ENCODE peak calls at places on chromosomes 5 and 9, in nine cellular contexts. W, Q, J, Y, A, D, P, G and R are unnamed samples.

GRCh38 chr5:37086466-37087178 is 162.6 kb downstream of the CPLANE1 start:
- DNase-seq in J (peak), Q (no peak), A (no peak), Y (no peak), W (no peak), D (no peak), G (peak), P (no peak), R (no peak)

GRCh38 chr5:78594014-78594413 is 54.6 kb downstream of the LHFPL2 start:
- DNase-seq in G (no peak), D (no peak), P (no peak), Q (no peak), Y (no peak), A (no peak), W (no peak), J (no peak), R (no peak)

GRCh38 chr9:72921888-72922654 is 30.8 kb downstream of the ALDH1A1 start:
- DNase-seq in Q (no peak), D (no peak), Y (no peak), A (no peak), W (no peak), P (no peak), J (no peak), G (no peak), R (no peak)

GRCh38 chr5:60576425-60576824 is 123.5 kb downstream of the DEPDC1B start:
- DNase-seq in Y (no peak), W (no peak), J (no peak), Q (no peak), P (no peak), D (no peak), G (no peak), A (peak), R (no peak)

GRCh38 chr9:72353455-72354116 is 11.4 kb downstream of the ZFAND5 start:
- DNase-seq in J (no peak), G (no peak), Y (no peak), D (no peak), W (no peak), P (no peak), Q (no peak), A (no peak), R (no peak)

GRCh38 chr5:57450991-57451876 is 31.4 kb downstream of the ACTBL2 start:
- DNase-seq in D (peak), G (no peak), Q (no peak), J (peak), Y (no peak), P (no peak), A (peak), W (no peak), R (no peak)

GRCh38 chr5:42621242-42621641 is 135.4 kb upstream of the CCDC152 start:
- DNase-seq in Q (no peak), W (no peak), G (no peak), Y (no peak), P (no peak), A (peak), D (no peak), J (peak), R (no peak)

GRCh38 chr5:652023-652515 is 39.9 kb downstream of the CEP72 start:
- DNase-seq in G (no peak), Q (no peak), J (no peak), W (no peak), D (no peak), P (no peak), A (no peak), Y (no peak), R (no peak)

GRCh38 chr5:39580702-39581498 is 156.1 kb upstream of the DAB2 start:
- DNase-seq in J (peak), A (no peak), D (peak), Q (no peak), Y (no peak), W (no peak), P (no peak), G (no peak), R (no peak)

GRCh38 chr5:68253612-68254341 is 38.2 kb downstream of the PIK3R1 start:
- DNase-seq in Y (no peak), W (no peak), J (peak), Q (no peak), P (no peak), G (no peak), D (no peak), A (no peak), R (no peak)

GRCh38 chr5:137304227-137304874 is 194.8 kb downstream of the SPOCK1 start:
- DNase-seq in G (no peak), Y (no peak), Q (no peak), P (no peak), D (no peak), A (no peak), J (no peak), W (no peak), R (no peak)

GRCh38 chr5:151924564-151925395 is at the start of gene GLRA1:
- DNase-seq in A (peak), D (no peak), G (peak), P (no peak), Y (peak), J (peak), W (peak), Q (peak), R (no peak)

GRCh38 chr5:99275128-99275527 is 346.3 kb upstream of the CHD1 start:
- DNase-seq in J (no peak), W (no peak), Q (no peak), G (no peak), D (no peak), A (no peak), Y (no peak), P (no peak), R (no peak)

GRCh38 chr9:92507005-92507404 is 24.7 kb upstream of the ASPN start:
- DNase-seq in W (no peak), A (no peak), P (no peak), G (no peak), Y (no peak), J (peak), D (no peak), Q (no peak), R (no peak)

GRCh38 chr5:150520747-150521521 is 13.0 kb downstream of the NDST1 start:
- DNase-seq in P (no peak), A (no peak), J (no peak), W (no peak), D (no peak), G (no peak), Y (no peak), Q (no peak), R (no peak)

GRCh38 chr5:54766748-54767147 is 218.6 kb downstream of the ESM1 start:
- DNase-seq in D (no peak), Q (no peak), W (no peak), Y (no peak), A (peak), J (no peak), G (no peak), P (no peak), R (no peak)

GRCh38 chr5:128913551-128913950 is 51.7 kb upstream of the SLC27A6 start:
- DNase-seq in J (no peak), G (no peak), A (no peak), Q (no peak), P (no peak), Y (no peak), D (no peak), W (no peak), R (no peak)

GRCh38 chr9:131667576-131667975 is 72.3 kb downstream of the RAPGEF1 start:
- DNase-seq in G (no peak), Q (no peak), D (no peak), P (no peak), A (no peak), W (no peak), Y (no peak), J (no peak), R (no peak)

GRCh38 chr5:16709691-16710420 is 93.1 kb upstream of the RETREG1 start:
- DNase-seq in J (no peak), D (no peak), W (no peak), Q (no peak), A (no peak), Y (no peak), P (no peak), G (no peak), R (no peak)

GRCh38 chr5:5155617-5156016 is 15.5 kb downstream of the ADAMTS16 start:
- DNase-seq in Q (peak), A (no peak), P (no peak), Y (no peak), D (no peak), J (no peak), W (no peak), G (no peak), R (no peak)

GRCh38 chr5:154278908-154279307 is 88.4 kb downstream of the GALNT10 start:
- DNase-seq in Y (no peak), D (no peak), Q (no peak), A (no peak), W (no peak), P (no peak), J (no peak), G (no peak), R (no peak)

GRCh38 chr5:177133119-177133844 is at the start of gene NSD1:
- DNase-seq in G (no peak), A (peak), Y (peak), W (peak), D (peak), Q (peak), P (peak), J (peak), R (peak)

GRCh38 chr5:90696148-90696547 is 137.6 kb downstream of the ADGRV1 start:
- DNase-seq in J (no peak), P (no peak), Y (no peak), Q (no peak), W (no peak), D (no peak), A (no peak), G (no peak), R (no peak)

GRCh38 chr5:134491841-134492442 is 33.5 kb upstream of the JADE2 start:
- DNase-seq in W (no peak), D (no peak), A (no peak), Y (no peak), G (no peak), Q (no peak), P (no peak), J (no peak), R (no peak)

GRCh38 chr5:75648712-75649111 is 37.5 kb downstream of the ANKDD1B start:
- DNase-seq in A (no peak), Y (no peak), Q (no peak), G (no peak), W (no peak), D (no peak), P (no peak), J (no peak), R (no peak)

GRCh38 chr5:151039665-151040064 is 19.3 kb downstream of the GPX3 start:
- DNase-seq in A (no peak), Y (no peak), J (no peak), Q (no peak), W (no peak), D (no peak), P (no peak), G (no peak), R (no peak)

GRCh38 chr9:95103385-95104087 is 214.0 kb downstream of the FANCC start:
- DNase-seq in D (no peak), G (no peak), Y (no peak), J (peak), Q (peak), P (peak), A (no peak), W (no peak), R (no peak)

GRCh38 chr9:78958887-78959286 is 612.9 kb upstream of the TLE4 start:
- DNase-seq in G (no peak), A (peak), Y (no peak), P (peak), W (peak), Q (no peak), J (no peak), D (no peak), R (peak)

GRCh38 chr9:129895376-129896268 is 60.4 kb downstream of the USP20 start:
- DNase-seq in D (no peak), W (no peak), J (no peak), P (no peak), Y (no peak), G (no peak), Q (no peak), A (no peak), R (no peak)

GRCh38 chr5:172509405-172509781 is 55.1 kb upstream of the SH3PXD2B start:
- DNase-seq in A (no peak), Y (no peak), Q (peak), G (no peak), P (peak), W (no peak), D (no peak), J (no peak), R (no peak)

GRCh38 chr9:37908698-37909186 is 4.8 kb upstream of the SLC25A51 start:
- DNase-seq in P (no peak), W (peak), G (no peak), Y (no peak), J (peak), D (no peak), Q (no peak), A (no peak), R (no peak)

DNA sequence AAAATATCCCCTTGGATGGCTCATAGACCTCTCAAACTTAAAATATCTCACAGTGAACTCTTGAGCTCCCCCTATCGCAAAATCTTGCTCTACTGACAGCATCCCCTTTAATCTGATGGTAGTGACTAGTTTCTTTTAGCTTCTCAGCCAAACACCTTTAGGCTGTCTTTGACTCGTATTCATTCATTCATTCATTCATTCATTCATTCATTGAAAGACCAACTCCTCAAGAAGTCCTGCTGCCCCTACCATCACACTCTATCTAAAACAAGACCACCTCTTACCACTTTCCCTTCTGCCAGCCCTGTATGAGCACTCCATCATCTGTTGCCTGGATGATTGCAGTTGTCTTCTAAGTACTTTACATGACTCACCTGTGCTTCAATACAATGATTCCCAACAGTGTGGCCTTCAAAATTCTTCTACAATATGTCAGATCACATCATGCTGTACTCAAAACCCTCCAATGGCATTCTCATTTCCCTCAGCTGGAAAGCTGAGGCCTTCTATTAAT is 46.8 kb downstream of the ITGA2 start:
- DNase-seq in G (no peak), Q (peak), W (peak), A (peak), Y (peak), P (peak), J (peak), D (no peak), R (no peak)
- TF ChIP-seq CTCF in G (peak), Q (peak), W (peak), A (peak), Y (peak), P (peak), J (peak), D (peak), R (peak)

GRCh38 chr5:62312036-62312435 is 6.0 kb downstream of the KIF2A start:
- DNase-seq in P (no peak), G (no peak), A (no peak), D (no peak), Q (no peak), J (peak), W (peak), Y (no peak), R (no peak)
- TF ChIP-seq CTCF in P (no peak), G (no peak), A (no peak), D (no peak), Q (no peak), J (no peak), W (no peak), Y (no peak), R (no peak)

DNA sequence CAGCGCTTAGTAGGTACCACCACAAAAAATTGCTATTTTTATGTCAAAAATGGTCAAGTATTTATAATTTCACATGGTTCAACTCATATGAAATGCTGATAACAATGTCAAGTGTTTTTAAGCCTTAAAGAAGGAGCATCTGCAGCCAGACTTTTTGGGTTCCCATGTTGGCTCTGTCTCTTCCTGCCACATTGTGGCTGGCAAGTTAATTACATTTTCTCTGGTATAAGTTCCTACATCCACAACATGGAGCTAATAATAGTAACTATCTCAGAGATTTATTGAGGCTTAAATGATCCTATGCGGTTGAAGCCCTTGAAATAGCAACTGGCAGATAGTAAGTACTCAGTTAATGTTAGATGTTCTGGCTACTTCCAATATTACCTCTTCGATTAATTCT is 5.4 kb downstream of the ATP10B start:
- DNase-seq in A (no peak), J (no peak), Q (no peak), D (no peak), G (no peak), W (no peak), P (no peak), Y (no peak), R (no peak)
- TF ChIP-seq CTCF in A (no peak), J (no peak), Q (no peak), D (no peak), G (no peak), W (no peak), P (no peak), Y (no peak), R (no peak)

GRCh38 chr9:90641090-90641489 is 1.5 kb downstream of the DIRAS2 start:
- DNase-seq in W (no peak), J (no peak), Q (no peak), Y (no peak), G (no peak), A (no peak), D (no peak), P (no peak), R (no peak)

GRCh38 chr9:90645721-90646120 is 3.1 kb upstream of the DIRAS2 start:
- DNase-seq in W (no peak), A (no peak), Y (no peak), J (no peak), G (no peak), P (no peak), Q (no peak), D (no peak), R (no peak)

GRCh38 chr9:90641868-90642558 is 611 bp downstream of the DIRAS2 start:
- DNase-seq in W (no peak), J (peak), P (no peak), D (no peak), Q (no peak), G (no peak), Y (no peak), A (no peak), R (no peak)

GRCh38 chr9:90647843-90648242 is 5.2 kb upstream of the DIRAS2 start:
- DNase-seq in Q (no peak), P (no peak), W (no peak), Y (no peak), J (no peak), G (no peak), A (no peak), D (no peak), R (no peak)

DNA sequence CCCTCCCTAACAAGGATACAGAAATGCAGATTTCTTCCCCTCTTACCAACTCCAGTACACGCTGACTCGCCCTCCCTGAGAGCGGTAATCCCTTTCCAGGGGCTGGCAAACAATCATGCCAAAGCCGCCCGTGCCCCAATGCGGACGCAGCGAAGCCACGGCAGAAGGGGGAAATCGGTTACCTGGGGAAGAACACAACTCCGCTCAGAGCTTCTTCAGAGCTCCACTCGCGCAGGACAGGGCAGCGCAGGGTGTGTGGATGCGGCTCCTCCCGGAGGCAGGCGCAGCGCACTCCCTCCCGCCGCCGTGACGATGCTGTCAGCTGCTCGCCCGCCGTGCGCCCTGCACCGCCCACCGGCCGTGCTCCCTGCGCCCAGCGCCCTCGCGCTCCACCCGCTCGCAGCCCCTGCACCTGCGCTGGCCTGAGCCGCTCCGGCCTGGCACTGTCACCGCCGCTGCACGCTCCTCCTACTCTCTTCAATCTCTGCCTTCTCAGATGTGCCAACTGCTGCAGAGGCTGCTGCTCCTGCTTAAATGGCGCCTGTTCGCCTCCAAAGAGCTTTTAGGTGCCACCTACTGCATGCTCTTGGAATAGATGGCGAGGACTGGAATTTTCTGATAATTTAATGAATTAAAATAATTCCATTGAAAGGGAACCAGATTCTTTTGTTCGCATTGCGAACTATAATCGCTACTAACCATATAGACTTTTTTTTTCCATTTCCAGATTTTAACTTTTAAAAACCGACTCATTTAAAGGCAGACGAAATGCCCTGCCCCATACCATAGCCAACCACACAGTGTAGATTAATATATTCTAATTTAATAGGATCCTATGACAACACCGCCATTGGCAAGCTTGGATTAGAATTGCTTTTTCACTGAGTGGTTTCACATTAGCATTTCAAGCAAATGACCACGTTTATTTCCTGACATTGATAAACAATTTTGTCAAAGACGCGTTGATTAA is at the start of gene DIRAS2:
- DNase-seq in A (no peak), Q (peak), J (peak), G (peak), P (peak), Y (peak), D (no peak), W (peak), R (peak)
- TF ChIP-seq CTCF in A (no peak), Q (peak), J (peak), G (peak), P (peak), Y (peak), D (peak), W (peak), R (peak)

DNA sequence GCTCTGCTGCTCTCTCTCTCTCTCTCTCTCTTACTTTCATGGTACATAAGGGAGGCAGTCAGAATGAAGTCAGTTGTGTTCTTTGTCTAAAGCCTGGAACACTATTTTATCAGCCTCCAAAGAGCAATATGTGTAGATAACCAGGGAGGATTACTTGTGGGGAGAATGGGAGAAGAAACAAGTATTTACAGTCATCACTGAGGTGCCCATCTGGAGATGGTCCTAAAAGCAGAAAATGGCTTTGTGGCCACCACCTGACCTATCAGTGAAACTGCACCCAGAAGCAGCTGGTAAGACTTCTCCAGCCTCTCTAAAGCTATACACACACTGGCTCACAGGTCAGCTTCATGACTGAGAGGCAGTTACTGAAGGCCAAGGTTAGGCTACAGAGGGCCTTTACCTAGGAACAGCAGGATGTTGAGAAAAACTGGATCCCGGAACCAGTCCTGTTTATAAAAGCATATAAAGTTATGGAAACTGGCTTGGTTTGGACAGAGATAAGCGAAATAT is 75.1 kb downstream of the MRPS27 start:
- DNase-seq in Q (no peak), P (peak), J (peak), Y (no peak), W (peak), A (peak), D (no peak), G (no peak), R (peak)
- TF ChIP-seq CTCF in Q (no peak), P (peak), J (peak), Y (peak), W (peak), A (peak), D (peak), G (peak), R (peak)

GRCh38 chr9:134364391-134365114 is 38.3 kb downstream of the RXRA start:
- DNase-seq in W (no peak), D (no peak), J (no peak), G (no peak), Y (no peak), P (no peak), Q (no peak), A (peak), R (no peak)
- TF ChIP-seq CTCF in W (no peak), D (peak), J (no peak), G (no peak), Y (no peak), P (peak), Q (no peak), A (peak), R (no peak)

GRCh38 chr5:20555034-20555433 is 567.0 kb upstream of the CDH18 start:
- DNase-seq in J (no peak), Y (no peak), G (no peak), W (no peak), Q (no peak), P (no peak), A (no peak), D (no peak), R (no peak)
- TF ChIP-seq CTCF in J (no peak), Y (no peak), G (no peak), W (no peak), Q (no peak), P (no peak), A (no peak), D (no peak), R (no peak)